ENCODE peak calls at places on chromosomes 7 and 10, in nine cellular contexts. U is bronchial epithelial cell, E is fibroblast of lung, R is Daoy, N is H9, H is OCI-LY7, G is HEK293T, W is anterior cingulate cortex, F is WERI-Rb-1. Y is an unnamed sample.

GRCh38 chr10:36504752-36505151 is 620.6 kb upstream of the ANKRD30A start:
- DNase-seq in H (no peak), N (no peak), G (no peak), F (no peak), E (no peak), W (no peak), U (peak), R (no peak), Y (peak)

GRCh38 chr7:631966-632830 is 94.3 kb upstream of the DNAAF5 start:
- DNase-seq in G (no peak), N (no peak), R (no peak), W (no peak), F (no peak), E (no peak), H (no peak), U (no peak), Y (no peak)

GRCh38 chr7:50682573-50682972 is 100.1 kb downstream of the GRB10 start:
- DNase-seq in N (no peak), F (no peak), E (no peak), U (no peak), R (no peak), H (no peak), W (no peak), G (no peak), Y (no peak)

GRCh38 chr10:14880201-14880600 is 1.5 kb downstream of the SUV39H2 start:
- DNase-seq in R (no peak), F (no peak), N (no peak), H (no peak), E (peak), U (peak), G (no peak), W (no peak), Y (peak)

GRCh38 chr7:6228865-6229264 is 43.6 kb downstream of the CYTH3 start:
- DNase-seq in H (peak), E (peak), R (no peak), U (no peak), F (no peak), N (no peak), W (no peak), G (no peak), Y (no peak)

GRCh38 chr10:129509835-129510234 is 42.8 kb downstream of the MGMT start:
- DNase-seq in N (no peak), U (no peak), W (no peak), G (no peak), F (no peak), E (no peak), R (no peak), H (no peak), Y (no peak)

GRCh38 chr10:91378061-91378460 is 32.1 kb upstream of the HECTD2 start:
- DNase-seq in G (no peak), N (no peak), F (no peak), U (peak), W (no peak), H (no peak), R (peak), E (peak), Y (peak)

GRCh38 chr10:24428410-24428782 is 219.5 kb downstream of the KIAA1217 start:
- DNase-seq in F (no peak), G (no peak), U (peak), E (peak), R (peak), H (no peak), W (no peak), N (no peak), Y (peak)

GRCh38 chr7:40447345-40447744 is 312.5 kb downstream of the SUGCT start:
- DNase-seq in W (no peak), F (peak), E (no peak), U (no peak), H (peak), R (peak), G (no peak), N (no peak), Y (no peak)

GRCh38 chr10:114571316-114571999 is 86.6 kb downstream of the ABLIM1 start:
- DNase-seq in U (no peak), G (no peak), F (no peak), H (no peak), W (peak), E (no peak), N (no peak), R (no peak), Y (no peak)

GRCh38 chr7:111835066-111835465 is 272.8 kb upstream of the IMMP2L start:
- DNase-seq in W (no peak), U (peak), E (peak), H (no peak), F (no peak), R (peak), G (no peak), N (no peak), Y (peak)

GRCh38 chr10:132239126-132240031 is 52.6 kb downstream of the DPYSL4 start:
- DNase-seq in N (no peak), F (no peak), R (no peak), G (no peak), W (no peak), E (no peak), H (no peak), U (no peak), Y (no peak)

Y was measured in mammary epithelial cell.